ENCODE peak calls at places on chromosomes 1 and 21, in nine cellular contexts. E is cardiac muscle cell, Z is left ventricle myocardium inferior, C is fibroblast of the aortic adventitia, J is heart left ventricle, F is lower lobe of right lung, Q is GM23338, H is pancreas, P is fibroblast of mammary gland. D is an unnamed sample.
A peak's percentile ranks its signal among the peaks of the same experiment; 100 is the strongest.

GRCh38 chr1:42419449-42419848 is 36.4 kb downstream of the ZMYND12 start:
- DNase-seq in Q (no peak), F (no peak), C (peak; percentile 64), Z (peak; percentile 75), P (peak; percentile 28), E (peak; percentile 56), J (peak; percentile 88), H (no peak), D (no peak)

GRCh38 chr1:98068016-98068415 is 147.2 kb upstream of the DPYD start:
- DNase-seq in Z (no peak), Q (no peak), F (no peak), H (no peak), J (no peak), E (no peak), P (no peak), C (peak; percentile 21), D (no peak)

GRCh38 chr1:17060129-17060868 is 6.5 kb upstream of the SDHB start:
- DNase-seq in J (no peak), H (no peak), F (no peak), Z (no peak), E (peak; percentile 33), Q (peak; percentile 46), C (peak; percentile 6), P (peak; percentile 47), D (peak; percentile 16)

GRCh38 chr1:114152211-114153050 is 1.2 kb downstream of the SYT6 start:
- DNase-seq in P (peak; percentile 25), Z (peak; percentile 33), E (peak; percentile 54), F (peak; percentile 62), C (peak; percentile 12), Q (peak; percentile 61), J (peak; percentile 48), H (peak; percentile 64), D (peak; percentile 78)

GRCh38 chr1:63912643-63913042 is 138.8 kb downstream of the ROR1 start:
- DNase-seq in Z (no peak), J (no peak), P (no peak), C (no peak), H (no peak), E (no peak), Q (no peak), F (no peak), D (no peak)

GRCh38 chr1:93670141-93670540 is 11.5 kb downstream of the BCAR3 start:
- DNase-seq in Z (peak; percentile 30), P (peak; percentile 93), E (peak; percentile 90), Q (no peak), F (no peak), J (peak; percentile 67), C (peak; percentile 91), H (no peak), D (peak; percentile 89)

GRCh38 chr21:41933259-41934079 is 20.3 kb downstream of the C2CD2 start:
- DNase-seq in E (peak; percentile 75), Z (no peak), P (peak; percentile 56), C (peak; percentile 77), J (no peak), H (no peak), F (no peak), Q (no peak), D (peak; percentile 60)

GRCh38 chr21:43929217-43929971 is 64.4 kb downstream of the AGPAT3 start:
- DNase-seq in P (no peak), F (no peak), E (no peak), Q (no peak), Z (peak; percentile 86), H (no peak), J (peak; percentile 93), C (no peak), D (no peak)

GRCh38 chr1:183180213-183180612 is 5.9 kb upstream of the LAMC2 start:
- DNase-seq in E (peak; percentile 97), F (no peak), C (peak; percentile 96), P (peak; percentile 91), Z (no peak), H (peak; percentile 42), J (peak; percentile 45), Q (no peak), D (peak; percentile 79)

GRCh38 chr1:78101514-78101913 is 55.7 kb downstream of the GIPC2 start:
- DNase-seq in E (peak; percentile 97), F (no peak), Q (peak; percentile 29), H (peak; percentile 30), P (peak; percentile 94), Z (no peak), J (peak; percentile 50), C (peak; percentile 99), D (peak; percentile 95)

GRCh38 chr1:93459126-93459525 is 11.2 kb downstream of the FNBP1L start:
- DNase-seq in F (no peak), J (no peak), Q (no peak), E (no peak), Z (no peak), H (no peak), C (no peak), P (peak; percentile 17), D (no peak)

GRCh38 chr1:109802136-109802900 is 38.6 kb upstream of the EPS8L3 start:
- DNase-seq in P (no peak), J (peak; percentile 11), H (no peak), E (no peak), F (no peak), C (no peak), Q (no peak), Z (no peak), D (no peak)

GRCh38 chr1:50724626-50725286 is 235.3 kb downstream of the FAF1 start:
- DNase-seq in J (no peak), C (no peak), F (no peak), Q (no peak), H (no peak), P (no peak), E (no peak), Z (no peak), D (no peak)

GRCh38 chr1:230917284-230918135 is 49.2 kb upstream of the C1orf198 start:
- DNase-seq in H (peak; percentile 77), F (peak; percentile 80), Z (peak; percentile 63), E (peak; percentile 86), C (peak; percentile 77), P (peak; percentile 77), Q (peak; percentile 99), J (peak; percentile 80), D (peak; percentile 34)

GRCh38 chr1:213982814-213983588 is 4.8 kb upstream of the PROX1 start:
- DNase-seq in C (no peak), E (no peak), P (no peak), Q (peak; percentile 84), H (peak; percentile 68), Z (peak; percentile 40), F (no peak), J (peak; percentile 42), D (no peak)

GRCh38 chr1:209937996-209938959 is at the start of gene SYT14:
- DNase-seq in P (no peak), F (no peak), Q (peak; percentile 91), J (no peak), Z (no peak), E (peak; percentile 72), H (peak; percentile 28), C (peak; percentile 40), D (peak; percentile 67)
- H3K4me3 ChIP-seq in P (no peak within 1 kb of the TSS), F (no peak within 1 kb of the TSS), Q (peak within 1 kb of the TSS; percentile 85), J (no peak within 1 kb of the TSS), Z (peak within 1 kb of the TSS; percentile 42), E (peak within 1 kb of the TSS; percentile 96), H (peak within 1 kb of the TSS; percentile 29), C (peak within 1 kb of the TSS; percentile 71), D (peak within 1 kb of the TSS; percentile 61)

GRCh38 chr1:56758135-56758534 is 61.1 kb downstream of the FYB2 start:
- DNase-seq in H (no peak), Z (peak; percentile 19), J (peak; percentile 37), F (no peak), E (no peak), C (no peak), Q (peak; percentile 68), P (no peak), D (no peak)
- TF ChIP-seq CTCF in H (no peak), Z (peak; percentile 53), J (peak; percentile 39), F (no peak), E (no peak), C (no peak), Q (peak; percentile 84), P (peak; percentile 1), D (no peak)

GRCh38 chr1:182141040-182141439 is 79.5 kb upstream of the ZNF648 start:
- DNase-seq in F (no peak), Q (no peak), H (no peak), J (no peak), C (no peak), Z (no peak), E (no peak), P (no peak), D (no peak)
- H3K4me3 ChIP-seq in F (no peak overlapping the region), Q (no peak overlapping the region), H (no peak overlapping the region), J (no peak overlapping the region), C (no peak overlapping the region), Z (no peak overlapping the region), E (no peak overlapping the region), P (no peak overlapping the region), D (no peak overlapping the region)

GRCh38 chr1:2132222-2133038 is 62.1 kb downstream of the FAAP20 start:
- DNase-seq in E (peak; percentile 67), H (no peak), P (peak; percentile 86), F (peak; percentile 46), C (peak; percentile 57), Q (peak; percentile 85), J (peak; percentile 63), Z (peak; percentile 30), D (peak; percentile 86)
- TF ChIP-seq CTCF in E (peak; percentile 60), H (no peak), P (peak; percentile 47), F (peak; percentile 48), C (peak; percentile 61), Q (peak; percentile 57), J (peak; percentile 59), Z (peak; percentile 67), D (peak; percentile 74)

DNA sequence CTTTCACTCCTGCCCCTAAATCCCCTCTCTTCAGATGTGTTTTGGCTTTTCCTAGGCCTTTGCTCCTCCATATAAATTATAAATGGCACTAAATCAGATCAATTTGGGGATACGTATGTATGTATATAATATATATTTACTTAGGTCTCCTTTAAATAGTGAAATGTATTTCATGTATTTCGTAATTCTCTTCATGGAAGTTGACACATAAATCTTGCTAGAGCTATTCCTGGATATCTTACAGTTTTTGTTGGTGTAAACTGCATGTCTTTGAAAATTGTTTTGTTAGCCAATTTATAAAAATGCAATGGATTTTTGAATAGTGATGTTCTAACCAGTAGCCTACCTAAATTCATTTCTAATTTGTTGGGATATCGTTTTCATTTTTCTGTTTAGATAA is 9.0 kb downstream of the RPF1 start:
- DNase-seq in P (no peak), Z (no peak), H (no peak), F (no peak), Q (no peak), E (no peak), J (no peak), C (no peak), D (no peak)
- H3K4me3 ChIP-seq in P (no peak overlapping the region), Z (no peak overlapping the region), H (no peak overlapping the region), F (no peak overlapping the region), Q (no peak overlapping the region), E (no peak overlapping the region), J (no peak overlapping the region), C (no peak overlapping the region), D (no peak overlapping the region)

GRCh38 chr1:44035726-44036408 is 4.6 kb upstream of the SLC6A9 start:
- DNase-seq in H (peak; percentile 59), Q (no peak), Z (peak; percentile 30), E (peak; percentile 68), J (peak; percentile 66), P (peak; percentile 17), C (peak; percentile 53), F (no peak), D (no peak)
- TF ChIP-seq CTCF in H (no peak), Q (peak; percentile 55), Z (no peak), E (peak; percentile 33), J (no peak), P (peak; percentile 8), C (no peak), F (no peak), D (no peak)

GRCh38 chr1:18412882-18413353 is 67.8 kb upstream of the KLHDC7A start:
- DNase-seq in J (no peak), Q (no peak), E (no peak), F (no peak), Z (no peak), P (no peak), C (no peak), H (no peak), D (no peak)
- H3K4me3 ChIP-seq in J (no peak overlapping the region), Q (no peak overlapping the region), E (no peak overlapping the region), F (no peak overlapping the region), Z (no peak overlapping the region), P (no peak overlapping the region), C (no peak overlapping the region), H (no peak overlapping the region), D (no peak overlapping the region)

D was measured in foreskin fibroblast.